ENCODE peak calls at places on chromosomes 6 and 20, in ten cellular contexts. One of them, this sample, is unnamed.

GRCh38 chr20:40689100-40689942 is at the start of gene MAFB:
- DNase-seq in adrenal gland: peak; percentile 96
- DNase-seq in sigmoid colon: peak; percentile 96
- DNase-seq in A549: peak; percentile 44
- DNase-seq in IMR-90: peak; percentile 71
- DNase-seq in stomach: peak; percentile 88
- DNase-seq in transverse colon: peak; percentile 80
- DNase-seq in uterus: peak; percentile 89
- DNase-seq in ovary: peak; percentile 93
- DNase-seq in tibial nerve: peak; percentile 91
- DNase-seq in this sample: peak; percentile 99

GRCh38 chr6:144467153-144467762 is 182.1 kb downstream of the UTRN start:
- DNase-seq in adrenal gland: no peak
- DNase-seq in sigmoid colon: no peak
- DNase-seq in A549: no peak
- DNase-seq in IMR-90: no peak
- DNase-seq in stomach: no peak
- DNase-seq in transverse colon: no peak
- DNase-seq in uterus: no peak
- DNase-seq in ovary: no peak
- DNase-seq in tibial nerve: no peak
- DNase-seq in this sample: no peak

GRCh38 chr6:132830236-132830799 is 15.9 kb downstream of the RPS12 start:
- DNase-seq in adrenal gland: no peak
- DNase-seq in sigmoid colon: no peak
- DNase-seq in A549: peak; percentile 35
- DNase-seq in IMR-90: peak; percentile 59
- DNase-seq in stomach: no peak
- DNase-seq in transverse colon: no peak
- DNase-seq in uterus: no peak
- DNase-seq in ovary: no peak
- DNase-seq in tibial nerve: no peak
- DNase-seq in this sample: no peak

GRCh38 chr6:118103381-118104105 is 196.5 kb downstream of the SLC35F1 start:
- DNase-seq in adrenal gland: no peak
- DNase-seq in sigmoid colon: no peak
- DNase-seq in A549: no peak
- DNase-seq in IMR-90: no peak
- DNase-seq in stomach: no peak
- DNase-seq in transverse colon: no peak
- DNase-seq in uterus: no peak
- DNase-seq in ovary: no peak
- DNase-seq in tibial nerve: no peak
- DNase-seq in this sample: no peak

GRCh38 chr20:46810442-46811327 is 84.0 kb upstream of the EYA2 start:
- DNase-seq in adrenal gland: no peak
- DNase-seq in sigmoid colon: no peak
- DNase-seq in A549: no peak
- DNase-seq in IMR-90: no peak
- DNase-seq in stomach: no peak
- DNase-seq in transverse colon: no peak
- DNase-seq in uterus: no peak
- DNase-seq in ovary: no peak
- DNase-seq in tibial nerve: no peak
- DNase-seq in this sample: no peak

GRCh38 chr6:57221191-57221935 is 744 bp downstream of the RAB23 start:
- DNase-seq in adrenal gland: peak; percentile 57
- DNase-seq in sigmoid colon: peak; percentile 86
- DNase-seq in A549: peak; percentile 49
- DNase-seq in IMR-90: peak; percentile 45
- DNase-seq in stomach: peak; percentile 44
- DNase-seq in transverse colon: peak; percentile 62
- DNase-seq in uterus: peak; percentile 72
- DNase-seq in ovary: peak; percentile 59
- DNase-seq in tibial nerve: peak; percentile 19
- DNase-seq in this sample: peak; percentile 72

GRCh38 chr6:11242709-11243108 is 10.2 kb upstream of the NEDD9 start:
- DNase-seq in adrenal gland: no peak
- DNase-seq in sigmoid colon: no peak
- DNase-seq in A549: no peak
- DNase-seq in IMR-90: no peak
- DNase-seq in stomach: no peak
- DNase-seq in transverse colon: no peak
- DNase-seq in uterus: no peak
- DNase-seq in ovary: no peak
- DNase-seq in tibial nerve: no peak
- DNase-seq in this sample: no peak

GRCh38 chr20:5657190-5657872 is 92.9 kb upstream of the SHLD1 start:
- DNase-seq in adrenal gland: peak; percentile 52
- DNase-seq in sigmoid colon: peak; percentile 87
- DNase-seq in A549: peak; percentile 97
- DNase-seq in IMR-90: peak; percentile 99
- DNase-seq in stomach: no peak
- DNase-seq in transverse colon: peak; percentile 25
- DNase-seq in uterus: peak; percentile 51
- DNase-seq in ovary: peak; percentile 46
- DNase-seq in tibial nerve: no peak
- DNase-seq in this sample: no peak

GRCh38 chr20:50514750-50515149 is 4.6 kb downstream of the PTPN1 start:
- DNase-seq in adrenal gland: no peak
- DNase-seq in sigmoid colon: no peak
- DNase-seq in A549: no peak
- DNase-seq in IMR-90: no peak
- DNase-seq in stomach: no peak
- DNase-seq in transverse colon: no peak
- DNase-seq in uterus: no peak
- DNase-seq in ovary: no peak
- DNase-seq in tibial nerve: no peak
- DNase-seq in this sample: no peak

GRCh38 chr6:155432293-155432692 is 23.3 kb downstream of the NOX3 start:
- DNase-seq in adrenal gland: no peak
- DNase-seq in sigmoid colon: no peak
- DNase-seq in A549: no peak
- DNase-seq in IMR-90: peak; percentile 30
- DNase-seq in stomach: no peak
- DNase-seq in transverse colon: no peak
- DNase-seq in uterus: no peak
- DNase-seq in ovary: no peak
- DNase-seq in tibial nerve: no peak
- DNase-seq in this sample: no peak

GRCh38 chr6:169852504-169853195 is 101.2 kb downstream of the ERMARD start:
- DNase-seq in adrenal gland: no peak
- DNase-seq in sigmoid colon: no peak
- DNase-seq in A549: no peak
- DNase-seq in IMR-90: no peak
- DNase-seq in stomach: peak; percentile 20
- DNase-seq in transverse colon: no peak
- DNase-seq in uterus: no peak
- DNase-seq in ovary: no peak
- DNase-seq in tibial nerve: no peak
- DNase-seq in this sample: peak; percentile 18

GRCh38 chr20:21741266-21741665 is 35.8 kb downstream of the PAX1 start:
- DNase-seq in adrenal gland: no peak
- DNase-seq in sigmoid colon: no peak
- DNase-seq in A549: no peak
- DNase-seq in IMR-90: no peak
- DNase-seq in stomach: no peak
- DNase-seq in transverse colon: no peak
- DNase-seq in uterus: no peak
- DNase-seq in ovary: no peak
- DNase-seq in tibial nerve: no peak
- DNase-seq in this sample: no peak

GRCh38 chr20:46999821-47000465 is 105.3 kb downstream of the EYA2 start:
- DNase-seq in adrenal gland: no peak
- DNase-seq in sigmoid colon: no peak
- DNase-seq in A549: no peak
- DNase-seq in IMR-90: no peak
- DNase-seq in stomach: no peak
- DNase-seq in transverse colon: no peak
- DNase-seq in uterus: no peak
- DNase-seq in ovary: no peak
- DNase-seq in tibial nerve: no peak
- DNase-seq in this sample: no peak

GRCh38 chr6:117908246-117909107 is 1.4 kb downstream of the SLC35F1 start:
- DNase-seq in adrenal gland: peak; percentile 13
- DNase-seq in sigmoid colon: no peak
- DNase-seq in A549: no peak
- DNase-seq in IMR-90: no peak
- DNase-seq in stomach: no peak
- DNase-seq in transverse colon: no peak
- DNase-seq in uterus: no peak
- DNase-seq in ovary: no peak
- DNase-seq in tibial nerve: no peak
- DNase-seq in this sample: no peak

GRCh38 chr20:4726710-4727391 is 5.1 kb downstream of the PRND start:
- DNase-seq in adrenal gland: no peak
- DNase-seq in sigmoid colon: no peak
- DNase-seq in A549: no peak
- DNase-seq in IMR-90: peak; percentile 82
- DNase-seq in stomach: no peak
- DNase-seq in transverse colon: peak; percentile 20
- DNase-seq in uterus: peak; percentile 35
- DNase-seq in ovary: no peak
- DNase-seq in tibial nerve: no peak
- DNase-seq in this sample: no peak

GRCh38 chr6:168041928-168042327 is 37.1 kb downstream of the FRMD1 start:
- DNase-seq in adrenal gland: no peak
- DNase-seq in sigmoid colon: peak; percentile 60
- DNase-seq in A549: no peak
- DNase-seq in IMR-90: no peak
- DNase-seq in stomach: no peak
- DNase-seq in transverse colon: no peak
- DNase-seq in uterus: no peak
- DNase-seq in ovary: no peak
- DNase-seq in tibial nerve: no peak
- DNase-seq in this sample: no peak

DNA sequence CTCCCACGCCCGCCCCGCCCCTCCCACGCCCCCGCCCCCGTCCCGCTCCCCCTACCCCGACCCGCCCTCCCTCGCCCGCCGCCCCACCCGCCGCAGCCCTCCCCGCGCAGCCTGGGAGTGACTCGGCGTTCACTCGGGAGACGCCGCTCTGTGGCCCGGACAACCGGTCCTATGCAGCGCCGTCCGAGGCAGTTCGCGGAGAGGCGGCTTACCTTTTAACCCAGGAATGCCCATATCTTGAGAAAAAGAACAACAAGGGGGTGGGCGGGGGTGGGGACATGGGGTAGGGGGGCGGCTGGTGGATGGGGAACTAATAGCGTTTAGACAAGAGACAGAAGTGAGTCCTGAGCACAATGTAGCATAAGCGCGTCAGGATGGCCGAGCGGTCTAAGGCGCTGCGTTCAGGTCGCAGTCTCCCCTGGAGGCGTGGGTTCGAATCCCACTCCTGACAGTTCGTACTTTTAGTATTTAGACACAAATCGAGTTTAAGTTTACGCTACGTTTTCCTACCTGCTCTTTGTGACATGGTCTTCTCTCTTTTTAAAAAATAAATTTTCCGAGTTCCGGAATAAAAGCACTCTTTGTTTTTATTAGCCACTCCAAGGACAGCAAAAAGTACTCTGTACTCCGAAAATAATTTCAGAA is 17.2 kb upstream of the HMGN4 start:
- DNase-seq in adrenal gland: peak; percentile 90
- DNase-seq in sigmoid colon: peak; percentile 95
- DNase-seq in A549: peak; percentile 81
- DNase-seq in IMR-90: peak; percentile 80
- DNase-seq in stomach: peak; percentile 89
- DNase-seq in transverse colon: peak; percentile 90
- DNase-seq in uterus: peak; percentile 90
- DNase-seq in ovary: peak; percentile 91
- DNase-seq in tibial nerve: peak; percentile 80
- DNase-seq in this sample: peak; percentile 86
- TF ChIP-seq POLR2A in adrenal gland: no peak
- TF ChIP-seq POLR2A in sigmoid colon: no peak
- TF ChIP-seq POLR2A in A549: peak; percentile 67
- TF ChIP-seq POLR2A in IMR-90: peak; percentile 73
- TF ChIP-seq POLR2A in stomach: no peak
- TF ChIP-seq POLR2A in transverse colon: peak; percentile 9
- TF ChIP-seq POLR2A in uterus: no peak
- TF ChIP-seq POLR2A in ovary: peak; percentile 31
- TF ChIP-seq POLR2A in tibial nerve: no peak
- TF ChIP-seq POLR2A in this sample: no peak

GRCh38 chr20:36744764-36745191 is 1.1 kb downstream of the NDRG3 start:
- DNase-seq in adrenal gland: peak; percentile 52
- DNase-seq in sigmoid colon: no peak
- DNase-seq in A549: no peak
- DNase-seq in IMR-90: peak; percentile 22
- DNase-seq in stomach: peak; percentile 48
- DNase-seq in transverse colon: no peak
- DNase-seq in uterus: no peak
- DNase-seq in ovary: no peak
- DNase-seq in tibial nerve: no peak
- DNase-seq in this sample: peak; percentile 40
- H3K4me3 ChIP-seq in adrenal gland: no peak overlapping the region
- H3K4me3 ChIP-seq in sigmoid colon: peak overlapping the region; percentile 98
- H3K4me3 ChIP-seq in A549: peak overlapping the region; percentile 86
- H3K4me3 ChIP-seq in IMR-90: peak overlapping the region; percentile 21
- H3K4me3 ChIP-seq in stomach: peak overlapping the region; percentile 92
- H3K4me3 ChIP-seq in transverse colon: peak overlapping the region; percentile 65
- H3K4me3 ChIP-seq in uterus: peak overlapping the region; percentile 71
- H3K4me3 ChIP-seq in ovary: peak overlapping the region; percentile 92
- H3K4me3 ChIP-seq in tibial nerve: peak overlapping the region; percentile 81
- H3K4me3 ChIP-seq in this sample: peak overlapping the region; percentile 99

GRCh38 chr6:76326866-76327265 is 254.4 kb upstream of the IMPG1 start:
- DNase-seq in adrenal gland: no peak
- DNase-seq in sigmoid colon: no peak
- DNase-seq in A549: no peak
- DNase-seq in IMR-90: no peak
- DNase-seq in stomach: no peak
- DNase-seq in transverse colon: no peak
- DNase-seq in uterus: no peak
- DNase-seq in ovary: no peak
- DNase-seq in tibial nerve: no peak
- DNase-seq in this sample: no peak

DNA sequence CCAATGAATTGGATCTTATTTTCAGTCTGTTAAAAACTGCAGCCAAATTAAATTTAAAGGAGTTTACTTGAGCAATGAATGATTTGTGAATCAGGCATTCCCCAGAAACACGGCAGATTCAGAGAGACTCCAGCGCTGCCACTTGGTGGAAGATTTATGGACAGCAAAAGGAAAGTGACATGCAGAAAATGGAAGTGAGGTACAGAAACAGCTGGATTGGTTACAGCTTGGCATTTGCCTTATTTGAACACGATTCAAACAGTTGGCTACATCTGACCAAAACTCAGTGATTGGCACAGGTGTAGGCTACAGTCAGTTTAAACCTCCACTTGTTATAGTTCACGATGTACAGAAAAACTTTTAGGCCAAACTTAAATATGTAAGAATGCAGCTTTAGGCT is 257.6 kb upstream of the IMPG1 start:
- DNase-seq in adrenal gland: no peak
- DNase-seq in sigmoid colon: no peak
- DNase-seq in A549: no peak
- DNase-seq in IMR-90: no peak
- DNase-seq in stomach: no peak
- DNase-seq in transverse colon: no peak
- DNase-seq in uterus: no peak
- DNase-seq in ovary: no peak
- DNase-seq in tibial nerve: no peak
- DNase-seq in this sample: no peak
- H3K9me3 ChIP-seq in adrenal gland: no peaks in the 10 kb centered on the region
- H3K9me3 ChIP-seq in sigmoid colon: no peaks in the 10 kb centered on the region
- H3K9me3 ChIP-seq in A549: no peaks in the 10 kb centered on the region
- H3K9me3 ChIP-seq in IMR-90: no peaks in the 10 kb centered on the region
- H3K9me3 ChIP-seq in stomach: no peaks in the 10 kb centered on the region
- H3K9me3 ChIP-seq in transverse colon: peaks cover 5% of the 10 kb centered on the region
- H3K9me3 ChIP-seq in uterus: no peaks in the 10 kb centered on the region
- H3K9me3 ChIP-seq in ovary: no peaks in the 10 kb centered on the region
- H3K9me3 ChIP-seq in tibial nerve: no peaks in the 10 kb centered on the region
- H3K9me3 ChIP-seq in this sample: no peaks in the 10 kb centered on the region

GRCh38 chr20:1184638-1185315 is at the start of gene TMEM74B:
- DNase-seq in adrenal gland: no peak
- DNase-seq in sigmoid colon: no peak
- DNase-seq in A549: no peak
- DNase-seq in IMR-90: no peak
- DNase-seq in stomach: no peak
- DNase-seq in transverse colon: no peak
- DNase-seq in uterus: no peak
- DNase-seq in ovary: no peak
- DNase-seq in tibial nerve: no peak
- DNase-seq in this sample: peak; percentile 86
- TF ChIP-seq POLR2A in adrenal gland: no peak
- TF ChIP-seq POLR2A in sigmoid colon: no peak
- TF ChIP-seq POLR2A in A549: no peak
- TF ChIP-seq POLR2A in IMR-90: no peak
- TF ChIP-seq POLR2A in stomach: no peak
- TF ChIP-seq POLR2A in transverse colon: no peak
- TF ChIP-seq POLR2A in uterus: no peak
- TF ChIP-seq POLR2A in ovary: no peak
- TF ChIP-seq POLR2A in tibial nerve: no peak
- TF ChIP-seq POLR2A in this sample: no peak